ENCODE peak calls at places on chromosomes 12 and 14, in six cellular contexts. M is SK-N-SH, A is K562, H is transverse colon, J is stomach, Q is tibial nerve. C is an unnamed sample.

GRCh38 chr14:92923744-92924103 is 774 bp downstream of the CHGA start:
- DNase-seq in J (no peak), Q (no peak), H (no peak), A (no peak), M (no peak), C (no peak)

GRCh38 chr12:122155705-122156104 is 18.3 kb downstream of the IL31 start:
- DNase-seq in A (peak; percentile 60), H (no peak), J (no peak), Q (no peak), M (peak; percentile 76), C (no peak)

GRCh38 chr12:123522164-123522563 is 11.4 kb downstream of the RILPL1 start:
- DNase-seq in J (no peak), M (no peak), Q (no peak), A (no peak), H (no peak), C (no peak)

GRCh38 chr12:52566847-52567291 is 6.8 kb downstream of the KRT74 start:
- DNase-seq in A (peak; percentile 36), M (no peak), J (no peak), H (no peak), Q (no peak), C (no peak)

GRCh38 chr14:20428010-20428365 is 8.0 kb downstream of the KLHL33 start:
- DNase-seq in A (no peak), M (no peak), Q (no peak), J (no peak), H (no peak), C (no peak)

GRCh38 chr14:75001899-75002298 is 822 bp upstream of the EIF2B2 start:
- DNase-seq in A (no peak), Q (no peak), J (no peak), H (no peak), M (no peak), C (no peak)

GRCh38 chr12:125203145-125203765 is 138.0 kb downstream of the AACS start:
- DNase-seq in J (no peak), A (peak; percentile 44), Q (no peak), M (no peak), H (no peak), C (no peak)

GRCh38 chr14:101788016-101788695 is 26.6 kb downstream of the PPP2R5C start:
- DNase-seq in A (no peak), H (no peak), J (no peak), Q (no peak), M (no peak), C (no peak)

GRCh38 chr14:105527381-105528196 is 1.2 kb downstream of the TMEM121 start:
- DNase-seq in Q (no peak), M (no peak), H (no peak), J (no peak), A (no peak), C (no peak)

GRCh38 chr12:13713746-13714400 is 267.5 kb downstream of the GRIN2B start:
- DNase-seq in Q (no peak), H (peak; percentile 16), A (no peak), M (no peak), J (no peak), C (no peak)

GRCh38 chr12:12229556-12230092 is 37.2 kb downstream of the LRP6 start:
- DNase-seq in A (no peak), J (no peak), H (no peak), Q (no peak), M (peak; percentile 69), C (no peak)

GRCh38 chr12:54140958-54141388 is 47.8 kb downstream of the SMUG1 start:
- DNase-seq in J (no peak), Q (peak; percentile 36), A (no peak), H (no peak), M (no peak), C (peak; percentile 64)

GRCh38 chr12:110739488-110739887 is 3.2 kb downstream of the PPP1CC start:
- DNase-seq in J (no peak), A (no peak), M (no peak), Q (no peak), H (no peak), C (no peak)

GRCh38 chr12:55703976-55704761 is 3.5 kb downstream of the ITGA7 start:
- DNase-seq in A (no peak), M (no peak), H (no peak), J (no peak), Q (no peak), C (peak; percentile 24)

GRCh38 chr12:57124259-57124877 is 3.9 kb upstream of the LRP1 start:
- DNase-seq in Q (peak; percentile 93), A (peak; percentile 84), H (peak; percentile 84), J (peak; percentile 80), M (peak; percentile 80), C (peak; percentile 77)

GRCh38 chr14:62546862-62547474 is 498.3 kb downstream of the KCNH5 start:
- DNase-seq in H (no peak), M (no peak), Q (no peak), J (no peak), A (no peak), C (no peak)

GRCh38 chr12:68319988-68320623 is 12.1 kb downstream of the MDM1 start:
- DNase-seq in Q (peak; percentile 13), A (peak; percentile 40), M (no peak), H (peak; percentile 13), J (no peak), C (peak; percentile 46)

GRCh38 chr12:3263939-3264699 is 186.9 kb downstream of the TSPAN9 start:
- DNase-seq in J (no peak), M (peak; percentile 93), A (no peak), H (no peak), Q (no peak), C (no peak)

GRCh38 chr12:127133675-127134335 is 1133.2 kb upstream of the TMEM132C start:
- DNase-seq in Q (no peak), M (no peak), A (no peak), H (no peak), J (no peak), C (no peak)

GRCh38 chr12:69935651-69936100 is 110.6 kb downstream of the MYRFL start:
- DNase-seq in J (no peak), Q (no peak), M (peak; percentile 78), A (peak; percentile 15), H (no peak), C (no peak)

GRCh38 chr12:21456291-21456780 is 18.9 kb downstream of the PYROXD1 start:
- DNase-seq in J (no peak), M (no peak), H (no peak), A (no peak), Q (no peak), C (no peak)

GRCh38 chr14:56150645-56151345 is 32.6 kb downstream of the PELI2 start:
- DNase-seq in M (no peak), J (no peak), A (no peak), H (no peak), Q (no peak), C (no peak)

GRCh38 chr12:46825526-46826414 is at the start of gene SLC38A4:
- DNase-seq in H (peak; percentile 72), J (no peak), M (peak; percentile 34), A (peak; percentile 20), Q (no peak), C (no peak)

DNA sequence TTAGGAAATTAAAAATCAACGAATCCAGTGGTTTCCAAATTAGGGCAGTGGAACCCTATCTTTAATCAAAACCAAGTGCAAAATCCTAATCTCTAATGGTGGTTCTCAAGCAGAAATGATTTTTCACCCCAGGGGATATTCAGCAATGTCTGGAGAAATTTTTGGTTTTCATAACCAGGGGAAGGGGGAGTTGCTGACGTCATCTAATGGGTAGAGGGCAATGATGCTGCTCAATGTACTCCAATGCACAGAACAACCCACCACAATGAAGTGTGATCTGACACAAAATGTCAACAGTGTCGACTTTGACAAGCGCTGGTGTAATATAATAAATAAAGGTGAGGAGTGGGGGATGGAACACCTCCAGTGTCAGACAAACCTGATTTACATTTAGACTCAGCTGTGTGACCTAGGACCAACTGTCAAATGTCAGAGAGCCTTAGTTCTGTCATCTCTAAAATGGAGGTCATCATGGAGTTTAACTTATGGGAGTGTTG is 81.5 kb downstream of the CMKLR1 start:
- DNase-seq in A (no peak), J (no peak), M (no peak), H (no peak), Q (no peak), C (no peak)
- TF ChIP-seq EP300 in A (no peak), J (no peak), M (no peak), H (no peak), Q (no peak), C (no peak)

DNA sequence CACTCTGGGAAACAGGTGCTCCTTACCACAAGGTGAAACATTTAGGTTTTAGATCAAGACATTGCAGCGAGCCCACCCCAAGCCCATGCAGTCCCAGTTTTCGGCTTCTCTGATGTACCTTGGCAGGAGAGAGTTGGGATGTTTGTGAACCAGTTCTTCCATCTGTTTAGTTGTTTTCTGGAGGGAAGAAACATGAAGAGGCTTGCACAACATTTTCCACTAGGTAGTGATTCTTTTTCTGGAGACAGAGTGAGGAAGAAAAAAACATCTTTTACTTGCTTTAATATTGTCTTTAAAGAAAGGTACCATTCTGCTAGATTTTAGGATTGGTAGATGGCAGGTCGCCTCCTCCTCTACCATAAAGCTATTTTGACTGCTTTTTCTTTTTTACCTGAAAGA is 1.8 kb downstream of the LGR5 start:
- DNase-seq in J (no peak), Q (no peak), M (no peak), H (no peak), A (no peak), C (no peak)
- H3K27me3 ChIP-seq in J (peaks cover 70% of the 10 kb centered on the region), Q (peaks cover 31% of the 10 kb centered on the region), M (peaks cover 30% of the 10 kb centered on the region), H (peaks cover 65% of the 10 kb centered on the region), A (peaks cover 20% of the 10 kb centered on the region), C (no peaks in the 10 kb centered on the region)

GRCh38 chr14:88552859-88553258 is 1.9 kb downstream of the PTPN21 start:
- DNase-seq in H (no peak), J (no peak), Q (no peak), A (no peak), M (no peak), C (no peak)

GRCh38 chr14:88551094-88551870 is 3.5 kb downstream of the PTPN21 start:
- DNase-seq in Q (peak; percentile 73), M (peak; percentile 88), A (peak; percentile 58), H (peak; percentile 84), J (peak; percentile 85), C (peak; percentile 85)

GRCh38 chr14:88550078-88550477 is 4.7 kb downstream of the PTPN21 start:
- DNase-seq in A (no peak), J (no peak), M (no peak), Q (no peak), H (no peak), C (no peak)

GRCh38 chr14:88553886-88554457 is 835 bp downstream of the PTPN21 start:
- DNase-seq in J (no peak), H (no peak), A (no peak), Q (no peak), M (no peak), C (peak; percentile 25)

DNA sequence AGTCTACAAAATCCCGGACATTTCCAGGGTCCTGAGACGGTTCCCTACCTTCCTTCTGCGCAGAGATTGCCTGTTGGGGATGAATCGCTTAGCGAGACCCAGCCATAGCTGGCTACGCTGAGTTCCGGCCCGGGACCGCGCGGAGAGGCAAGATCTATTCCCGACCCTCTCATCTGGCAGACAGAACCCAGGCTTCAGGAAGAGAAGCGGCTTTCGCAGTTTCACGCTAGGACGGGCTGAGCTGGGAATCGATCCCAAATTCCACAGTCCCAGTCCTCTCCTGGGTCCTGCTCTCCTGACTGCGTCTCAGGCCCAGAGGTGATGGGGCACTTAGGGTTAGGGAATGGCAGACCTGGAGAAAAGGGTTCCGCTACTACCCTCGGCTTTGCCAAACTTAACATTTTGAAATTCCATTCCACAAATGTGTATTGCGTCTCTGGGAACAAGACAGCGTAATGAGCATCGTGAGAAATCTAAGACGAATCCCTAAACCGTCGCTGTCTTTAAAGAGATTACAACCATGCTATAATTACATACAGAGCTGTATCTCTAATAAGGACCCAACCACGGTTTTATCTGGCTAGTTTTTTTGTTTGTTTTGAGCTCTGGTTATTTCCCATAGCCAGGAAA is 2.8 kb downstream of the PTPN21 start:
- DNase-seq in J (no peak), A (no peak), H (no peak), Q (peak; percentile 13), M (peak; percentile 57), C (peak; percentile 50)
- H3K4me1 ChIP-seq in J (peaks cover 69% of the 10 kb centered on the region), A (no peaks in the 10 kb centered on the region), H (peaks cover 60% of the 10 kb centered on the region), Q (no peaks in the 10 kb centered on the region), M (peaks cover 9% of the 10 kb centered on the region), C (peaks cover 3% of the 10 kb centered on the region)

GRCh38 chr14:100051103-100051502 is 14.1 kb upstream of the EVL start:
- DNase-seq in J (no peak), A (no peak), Q (no peak), M (no peak), H (no peak), C (no peak)
- TF ChIP-seq EP300 in J (no peak), A (no peak), Q (no peak), M (no peak), H (no peak), C (no peak)